ENCODE peak calls at places on chromosome 1, in ten cellular contexts. F is ELR; T is endothelial cell; E is CD8-positive, alpha-beta T cell; J is head of caudate nucleus; D is CD14-positive monocyte; G is D341Med; U is T1000; X is small intestine; H is NCI-H1417 treated with DMSO at 0.1 percent for 48 hours. B is an unnamed sample.

GRCh38 chr1:65309317-65310077 is at the start of gene DNAJC6:
- DNase-seq in D (no peak), X (peak; percentile 35), J (peak; percentile 83), T (peak; percentile 92), G (peak; percentile 83), E (peak; percentile 66), U (peak; percentile 75), F (peak; percentile 76), H (no peak), B (no peak)

GRCh38 chr1:93662481-93663190 is 19.0 kb downstream of the BCAR3 start:
- DNase-seq in D (no peak), G (no peak), X (peak; percentile 63), E (no peak), U (no peak), F (peak; percentile 72), T (no peak), J (no peak), H (no peak), B (no peak)

GRCh38 chr1:234862944-234863515 is 253.1 kb upstream of the IRF2BP2 start:
- DNase-seq in E (no peak), J (peak; percentile 91), X (peak; percentile 55), T (no peak), U (no peak), H (no peak), G (peak; percentile 33), D (no peak), F (peak; percentile 60), B (no peak)

GRCh38 chr1:45411510-45411899 is 71.3 kb upstream of the MUTYH start:
- DNase-seq in E (no peak), F (peak; percentile 17), X (no peak), U (no peak), J (no peak), H (no peak), T (no peak), G (no peak), D (no peak), B (no peak)

GRCh38 chr1:206635983-206636354 is 633 bp downstream of the DYRK3 start:
- DNase-seq in T (no peak), H (no peak), G (no peak), F (peak; percentile 51), E (no peak), U (no peak), D (no peak), X (no peak), J (no peak), B (no peak)

GRCh38 chr1:29380532-29380931 is 144.2 kb downstream of the PTPRU start:
- DNase-seq in F (peak; percentile 82), H (no peak), G (peak; percentile 3), X (no peak), U (no peak), T (no peak), D (no peak), E (no peak), J (no peak), B (no peak)

GRCh38 chr1:210565316-210565715 is 236.6 kb downstream of the HHAT start:
- DNase-seq in E (no peak), F (no peak), X (no peak), H (no peak), D (no peak), G (no peak), T (no peak), U (no peak), J (no peak), B (no peak)

GRCh38 chr1:81149649-81150335 is 650.9 kb upstream of the ADGRL2 start:
- DNase-seq in X (no peak), G (no peak), H (no peak), D (no peak), F (peak; percentile 52), E (no peak), J (no peak), T (no peak), U (no peak), B (no peak)

GRCh38 chr1:42479621-42480020 is 16.5 kb downstream of the CCDC30 start:
- DNase-seq in H (no peak), T (no peak), U (no peak), X (no peak), G (peak; percentile 47), E (no peak), J (no peak), F (peak; percentile 67), D (no peak), B (no peak)